ENCODE peak calls at places on chromosomes 4 and X, in four cellular contexts. H is tibial nerve, X is H1, U is ovary. T is an unnamed sample. For H3K4me1, the result is how much of the 10 kb centered on the place peaks cover.

GRCh38 chr4:137474711-137475301 is 57.5 kb downstream of the PCDH18 start:
- DNase-seq in U (no peak), X (no peak), H (no peak), T (no peak)

GRCh38 chrX:72652132-72652531 is 62.0 kb downstream of the PHKA1 start:
- DNase-seq in U (no peak), X (no peak), H (no peak), T (no peak)

GRCh38 chr4:86976801-86977485 is 42.1 kb downstream of the AFF1 start:
- DNase-seq in U (no peak), H (no peak), X (no peak), T (no peak)

GRCh38 chrX:152819271-152819670 is 11.3 kb downstream of the CETN2 start:
- DNase-seq in U (no peak), X (no peak), H (no peak), T (no peak)

GRCh38 chrX:49282647-49283011 is 13.0 kb downstream of the PPP1R3F start:
- DNase-seq in X (no peak), U (peak), H (no peak), T (no peak)

GRCh38 chrX:85244411-85245210 is 820 bp downstream of the ZNF711 start:
- DNase-seq in H (no peak), U (no peak), X (no peak), T (no peak)

GRCh38 chr4:62051332-62051731 is 851.2 kb downstream of the ADGRL3 start:
- DNase-seq in H (no peak), X (no peak), U (no peak), T (no peak)

GRCh38 chr4:38920186-38920585 is 52.6 kb downstream of the FAM114A1 start:
- DNase-seq in H (no peak), U (no peak), X (no peak), T (no peak)

GRCh38 chr4:38415682-38416081 is 248.3 kb upstream of the KLF3 start:
- DNase-seq in U (no peak), X (no peak), H (no peak), T (no peak)

GRCh38 chr4:3221996-3222395 is 27.0 kb upstream of the MSANTD1 start:
- DNase-seq in H (no peak), X (no peak), U (no peak), T (no peak)

GRCh38 chr4:87073570-87074470 is 139.0 kb downstream of the AFF1 start:
- DNase-seq in H (no peak), X (no peak), U (no peak), T (peak)

GRCh38 chr4:110526589-110526988 is 50.6 kb downstream of the ENPEP start:
- DNase-seq in X (no peak), H (no peak), U (no peak), T (no peak)

GRCh38 chr4:140755811-140756291 is 334 bp downstream of the TBC1D9 start:
- DNase-seq in H (no peak), U (peak), X (no peak), T (peak)

GRCh38 chr4:140757220-140757607 is 1.0 kb upstream of the TBC1D9 start:
- DNase-seq in U (no peak), H (no peak), X (no peak), T (no peak)

GRCh38 chr4:140754918-140755810 is 1.0 kb downstream of the TBC1D9 start:
- DNase-seq in X (no peak), H (no peak), U (no peak), T (no peak)

GRCh38 chr4:140752669-140753068 is 3.5 kb downstream of the TBC1D9 start:
- DNase-seq in X (no peak), U (no peak), H (no peak), T (no peak)

DNA sequence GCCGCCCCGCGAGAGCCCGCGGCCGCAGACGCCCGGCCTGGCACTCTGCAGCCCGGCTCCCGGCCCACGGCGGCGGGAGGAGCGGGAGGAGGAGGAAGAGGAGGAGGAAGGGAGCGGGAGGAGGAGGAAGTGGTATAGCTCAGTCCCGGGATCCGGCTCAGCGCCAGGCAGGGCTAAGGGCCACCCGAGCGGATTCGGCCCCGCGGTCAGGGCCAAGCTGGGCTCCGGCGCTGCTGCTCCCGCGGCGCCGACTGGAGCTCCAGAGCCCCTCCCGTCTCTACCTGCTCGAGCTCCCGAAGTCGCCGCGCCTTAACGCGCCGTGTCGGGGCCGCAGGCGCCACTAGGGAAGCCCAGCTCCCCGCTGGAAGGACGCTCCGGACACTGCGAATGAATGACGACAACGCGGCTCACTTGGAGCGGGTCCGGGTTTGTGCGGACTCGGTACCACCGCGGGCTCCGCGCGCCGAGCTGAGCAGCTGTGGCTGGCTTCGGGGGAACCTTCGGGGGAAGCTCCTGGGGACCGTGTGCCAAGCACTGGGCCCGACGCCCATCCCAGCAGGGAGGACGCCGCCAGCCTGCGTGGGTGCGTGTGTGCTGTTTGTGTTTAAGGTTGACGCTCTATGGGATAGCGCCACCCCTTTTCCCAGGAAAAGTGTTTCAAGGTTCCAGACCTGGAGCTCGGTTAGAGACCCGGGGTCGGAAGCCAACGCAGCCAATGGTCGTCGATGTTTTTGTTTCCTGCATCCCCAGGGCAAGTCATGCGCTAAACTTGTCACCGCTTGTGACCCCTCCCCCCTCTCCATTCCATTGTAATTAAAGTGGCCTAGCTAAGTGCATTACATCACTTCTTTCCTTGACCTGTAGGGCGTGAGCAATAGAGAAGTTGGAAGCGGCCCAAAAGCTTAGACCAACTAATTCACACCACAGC is at the start of gene TBC1D9:
- DNase-seq in X (peak), H (peak), U (peak), T (peak)
- TF ChIP-seq POLR2A in X (peak), H (peak), U (peak), T (peak)

DNA sequence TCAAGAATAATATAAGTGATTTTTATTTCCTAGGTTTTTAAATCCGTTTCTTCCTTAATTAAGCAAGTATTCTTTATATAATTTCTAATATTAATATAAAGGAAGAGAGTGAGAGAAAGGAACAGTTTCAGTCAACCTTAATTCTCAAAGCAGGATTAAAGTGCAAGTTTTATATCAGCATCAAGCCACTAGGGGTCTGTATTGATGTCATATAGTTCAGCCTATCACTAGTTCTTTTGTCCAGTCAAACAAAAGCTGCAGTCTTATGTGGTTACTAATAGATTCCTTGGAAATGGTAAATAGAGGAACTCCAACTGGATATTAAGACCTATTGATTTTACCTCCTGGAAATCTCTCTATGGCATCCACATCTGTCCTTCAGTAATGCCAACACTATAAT is 82.0 kb downstream of the NAP1L3 start:
- DNase-seq in X (no peak), U (no peak), H (no peak), T (no peak)
- TF ChIP-seq CTCF in X (peak), U (no peak), H (no peak), T (no peak)

GRCh38 chr4:119135721-119136121 is at the start of gene MYOZ2:
- DNase-seq in U (no peak), H (no peak), X (no peak), T (no peak)
- H3K4me1 ChIP-seq in U (under half), H (under half), X (under half), T (under half)

GRCh38 chrX:104156630-104157529 is at the start of gene SLC25A53:
- DNase-seq in H (peak), U (peak), X (peak), T (peak)
- TF ChIP-seq POLR2A in H (peak), U (peak), X (no peak), T (peak)